ENCODE peak calls at places on chromosomes 12 and 14, in nine cellular contexts. K is uterus, Y is neuronal stem cell, I is HL-60, G is PC-9, L is stomach, M is bronchial epithelial cell, E is tibial artery, P is tibial nerve. B is an unnamed sample.
A peak's percentile ranks its signal among the peaks of the same experiment; 100 is the strongest.

GRCh38 chr14:66078031-66078430 is 408.1 kb upstream of the CCDC196 start:
- DNase-seq in K (no peak), Y (no peak), I (no peak), G (no peak), L (no peak), M (no peak), E (no peak), P (no peak), B (no peak)

GRCh38 chr12:120598674-120599463 is 17.7 kb upstream of the POP5 start:
- DNase-seq in K (no peak), Y (no peak), I (no peak), G (peak; percentile 65), L (peak; percentile 28), M (peak; percentile 64), E (no peak), P (no peak), B (no peak)

GRCh38 chr12:5567021-5567744 is 135.3 kb downstream of the NTF3 start:
- DNase-seq in K (no peak), Y (no peak), I (no peak), G (no peak), L (no peak), M (no peak), E (no peak), P (no peak), B (no peak)

GRCh38 chr12:78442454-78442801 is 422.1 kb upstream of the SYT1 start:
- DNase-seq in K (no peak), Y (no peak), I (no peak), G (no peak), L (no peak), M (peak; percentile 14), E (no peak), P (no peak), B (no peak)

GRCh38 chr14:99602054-99602787 is 1.8 kb downstream of the CCDC85C start:
- DNase-seq in K (no peak), Y (no peak), I (no peak), G (no peak), L (peak; percentile 38), M (no peak), E (no peak), P (no peak), B (no peak)

GRCh38 chr12:28629691-28630090 is 439.4 kb downstream of the CCDC91 start:
- DNase-seq in K (no peak), Y (no peak), I (no peak), G (no peak), L (no peak), M (no peak), E (no peak), P (no peak), B (no peak)

GRCh38 chr14:95498622-95499353 is 17.7 kb downstream of the SYNE3 start:
- DNase-seq in K (no peak), Y (no peak), I (no peak), G (no peak), L (no peak), M (no peak), E (peak; percentile 78), P (no peak), B (no peak)

GRCh38 chr14:102545461-102546265 is 36.1 kb upstream of the ANKRD9 start:
- DNase-seq in K (no peak), Y (no peak), I (no peak), G (no peak), L (no peak), M (no peak), E (no peak), P (no peak), B (no peak)

GRCh38 chr14:102805454-102805891 is 28.2 kb downstream of the TRAF3 start:
- DNase-seq in K (no peak), Y (no peak), I (no peak), G (no peak), L (no peak), M (no peak), E (no peak), P (no peak), B (no peak)

GRCh38 chr12:59452259-59452658 is 143.6 kb upstream of the SLC16A7 start:
- DNase-seq in K (no peak), Y (no peak), I (no peak), G (no peak), L (no peak), M (peak; percentile 89), E (no peak), P (no peak), B (no peak)

GRCh38 chr14:65750906-65751305 is 338.4 kb downstream of the FUT8 start:
- DNase-seq in K (no peak), Y (no peak), I (no peak), G (no peak), L (no peak), M (no peak), E (no peak), P (no peak), B (no peak)

GRCh38 chr12:1832801-1833595 is 12.6 kb downstream of the LRTM2 start:
- DNase-seq in K (no peak), Y (no peak), I (no peak), G (peak; percentile 30), L (no peak), M (no peak), E (no peak), P (no peak), B (no peak)
- H3K27me3 ChIP-seq in K (no peaks in the 10 kb centered on the region), Y (no peaks in the 10 kb centered on the region), I (no peaks in the 10 kb centered on the region), G (peaks cover 99% of the 10 kb centered on the region), L (peaks cover 14% of the 10 kb centered on the region), M (no peaks in the 10 kb centered on the region), E (peaks cover 65% of the 10 kb centered on the region), P (peaks cover 32% of the 10 kb centered on the region), B (no peaks in the 10 kb centered on the region)

GRCh38 chr14:54440454-54440853 is 720 bp downstream of the CNIH1 start:
- DNase-seq in K (no peak), Y (no peak), I (no peak), G (no peak), L (no peak), M (peak; percentile 6), E (no peak), P (no peak), B (no peak)

GRCh38 chr14:54438703-54439102 is 2.5 kb downstream of the CNIH1 start:
- DNase-seq in K (no peak), Y (no peak), I (no peak), G (no peak), L (no peak), M (no peak), E (no peak), P (no peak), B (no peak)

GRCh38 chr14:54440870-54441868 is at the start of gene CNIH1:
- DNase-seq in K (peak; percentile 92), Y (peak; percentile 93), I (peak; percentile 74), G (peak; percentile 74), L (peak; percentile 93), M (peak; percentile 80), E (peak; percentile 95), P (peak; percentile 87), B (peak; percentile 95)

GRCh38 chr14:54440037-54440436 is 1.1 kb downstream of the CNIH1 start:
- DNase-seq in K (no peak), Y (no peak), I (no peak), G (no peak), L (no peak), M (peak; percentile 5), E (no peak), P (no peak), B (no peak)

GRCh38 chr14:54435500-54435981 is 5.6 kb downstream of the CNIH1 start:
- DNase-seq in K (no peak), Y (no peak), I (no peak), G (peak; percentile 50), L (no peak), M (peak; percentile 87), E (no peak), P (no peak), B (no peak)
- H3K27me3 ChIP-seq in K (no peaks in the 10 kb centered on the region), Y (no peaks in the 10 kb centered on the region), I (no peaks in the 10 kb centered on the region), G (no peaks in the 10 kb centered on the region), L (no peaks in the 10 kb centered on the region), M (no peaks in the 10 kb centered on the region), E (no peaks in the 10 kb centered on the region), P (no peaks in the 10 kb centered on the region), B (no peaks in the 10 kb centered on the region)

DNA sequence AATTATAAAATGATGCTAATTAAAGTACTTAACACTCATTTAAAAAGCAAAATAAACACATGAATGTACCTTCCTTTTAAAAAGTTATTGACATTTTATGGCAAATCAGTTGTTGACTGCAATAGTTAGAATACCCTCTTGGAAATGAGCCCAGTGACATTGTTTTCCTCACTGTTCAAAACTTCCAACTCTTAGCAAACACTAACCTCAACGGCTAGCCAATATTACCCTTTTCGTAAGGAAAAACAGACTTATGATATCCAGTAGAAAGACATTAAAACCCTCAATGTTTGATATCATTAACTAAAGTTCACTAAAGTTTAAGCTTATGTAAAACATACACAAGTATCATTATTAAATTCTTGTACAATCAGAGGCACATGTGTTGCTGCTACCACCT is 83.6 kb downstream of the EPS8 start:
- DNase-seq in K (no peak), Y (no peak), I (no peak), G (no peak), L (no peak), M (no peak), E (no peak), P (no peak), B (no peak)
- H3K27me3 ChIP-seq in K (no peaks in the 10 kb centered on the region), Y (no peaks in the 10 kb centered on the region), I (no peaks in the 10 kb centered on the region), G (no peaks in the 10 kb centered on the region), L (no peaks in the 10 kb centered on the region), M (no peaks in the 10 kb centered on the region), E (no peaks in the 10 kb centered on the region), P (no peaks in the 10 kb centered on the region), B (no peaks in the 10 kb centered on the region)

DNA sequence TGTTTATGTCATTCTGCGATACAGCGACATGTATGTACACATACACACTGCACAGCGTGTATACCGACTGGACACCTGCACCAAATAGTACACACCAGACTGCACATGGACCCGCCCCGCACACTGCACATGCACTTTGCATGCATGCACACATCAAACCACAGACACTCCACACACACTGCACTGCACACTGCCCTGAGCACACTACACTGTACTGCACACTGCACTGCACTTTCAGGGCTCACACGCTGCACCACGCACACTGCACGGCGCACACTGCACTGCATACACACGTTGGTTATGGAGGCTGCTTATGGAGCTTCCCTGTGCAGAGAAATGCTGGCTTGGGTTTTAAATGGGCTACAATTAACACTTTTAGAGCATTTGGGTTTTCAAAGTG is 1.6 kb downstream of the PAPLN start:
- DNase-seq in K (no peak), Y (no peak), I (no peak), G (no peak), L (no peak), M (no peak), E (no peak), P (no peak), B (no peak)
- H3K27me3 ChIP-seq in K (no peaks in the 10 kb centered on the region), Y (no peaks in the 10 kb centered on the region), I (peaks cover 14% of the 10 kb centered on the region), G (peaks cover 37% of the 10 kb centered on the region), L (peaks cover 34% of the 10 kb centered on the region), M (peaks cover 12% of the 10 kb centered on the region), E (peaks cover 75% of the 10 kb centered on the region), P (peaks cover 13% of the 10 kb centered on the region), B (no peaks in the 10 kb centered on the region)

GRCh38 chr14:101363880-101364391 is 197.4 kb upstream of the DIO3 start:
- DNase-seq in K (no peak), Y (no peak), I (no peak), G (no peak), L (no peak), M (no peak), E (no peak), P (no peak), B (no peak)
- H3K27me3 ChIP-seq in K (no peaks in the 10 kb centered on the region), Y (no peaks in the 10 kb centered on the region), I (peaks cover 7% of the 10 kb centered on the region), G (no peaks in the 10 kb centered on the region), L (no peaks in the 10 kb centered on the region), M (no peaks in the 10 kb centered on the region), E (no peaks in the 10 kb centered on the region), P (no peaks in the 10 kb centered on the region), B (no peaks in the 10 kb centered on the region)

GRCh38 chr14:96688629-96689028 is 108.6 kb upstream of the VRK1 start:
- DNase-seq in K (no peak), Y (no peak), I (no peak), G (no peak), L (no peak), M (no peak), E (no peak), P (no peak), B (no peak)
- H3K27me3 ChIP-seq in K (no peaks in the 10 kb centered on the region), Y (no peaks in the 10 kb centered on the region), I (no peaks in the 10 kb centered on the region), G (no peaks in the 10 kb centered on the region), L (peaks cover 5% of the 10 kb centered on the region), M (no peaks in the 10 kb centered on the region), E (peaks cover 5% of the 10 kb centered on the region), P (no peaks in the 10 kb centered on the region), B (no peaks in the 10 kb centered on the region)

GRCh38 chr12:54039417-54040147 is 6.7 kb downstream of the HOXC5 start:
- DNase-seq in K (no peak), Y (no peak), I (no peak), G (no peak), L (no peak), M (no peak), E (peak; percentile 81), P (peak; percentile 43), B (peak; percentile 75)
- H3K27me3 ChIP-seq in K (no peaks in the 10 kb centered on the region), Y (peaks cover 31% of the 10 kb centered on the region), I (peaks cover 80% of the 10 kb centered on the region), G (peaks cover 30% of the 10 kb centered on the region), L (peaks cover 14% of the 10 kb centered on the region), M (peaks cover 56% of the 10 kb centered on the region), E (no peaks in the 10 kb centered on the region), P (no peaks in the 10 kb centered on the region), B (no peaks in the 10 kb centered on the region)

B was measured in ovary.